ENCODE peak calls at places on chromosomes 13 and 19, in six cellular contexts. A, E, D, Q, W and K are unnamed samples.
A peak's percentile ranks its signal among the peaks of the same experiment; 100 is the strongest.

GRCh38 chr13:32315255-32316029 is at the start of the genes BRCA2 and ZAR1L:
- DNase-seq in Q (peak; percentile 91), W (peak; percentile 94), D (peak; percentile 79), A (peak; percentile 89), E (peak; percentile 51), K (peak; percentile 96)

GRCh38 chr19:6020972-6021805 is 43.2 kb upstream of the RANBP3 start:
- DNase-seq in W (no peak), D (peak; percentile 19), A (no peak), E (no peak), Q (no peak), K (no peak)

GRCh38 chr19:16444273-16444597 is 27.5 kb downstream of the EPS15L1 start:
- DNase-seq in Q (no peak), A (no peak), D (no peak), E (no peak), W (no peak), K (no peak)

GRCh38 chr13:112073245-112074138 is 6.5 kb downstream of the SOX1 start:
- DNase-seq in D (no peak), W (peak; percentile 88), A (no peak), E (no peak), Q (no peak), K (no peak)

GRCh38 chr19:48715276-48715675 is 4.2 kb downstream of the MAMSTR start:
- DNase-seq in D (no peak), Q (no peak), W (peak; percentile 53), A (peak; percentile 32), E (no peak), K (no peak)

GRCh38 chr19:45340232-45340898 is at the start of gene KLC3:
- DNase-seq in D (no peak), A (no peak), W (peak; percentile 90), Q (no peak), E (no peak), K (no peak)

GRCh38 chr13:67574320-67575233 is 344.4 kb upstream of the PCDH9 start:
- DNase-seq in E (no peak), Q (no peak), A (no peak), D (no peak), W (no peak), K (peak; percentile 2)

GRCh38 chr19:39449116-39449797 is 3.9 kb downstream of the SUPT5H start:
- DNase-seq in E (no peak), A (no peak), W (no peak), D (no peak), Q (no peak), K (no peak)

GRCh38 chr19:14081797-14082674 is 3.5 kb downstream of the C19orf67 start:
- DNase-seq in Q (peak; percentile 45), A (peak; percentile 52), W (no peak), E (no peak), D (no peak), K (peak; percentile 20)

GRCh38 chr19:15538774-15539173 is 30.4 kb downstream of the CYP4F22 start:
- DNase-seq in W (no peak), A (no peak), Q (no peak), E (no peak), D (no peak), K (peak; percentile 14)

GRCh38 chr13:62302341-62302740 is 886.7 kb upstream of the PCDH20 start:
- DNase-seq in Q (no peak), A (no peak), W (no peak), E (no peak), D (no peak), K (peak; percentile 8)

GRCh38 chr19:46732966-46733692 is 12.7 kb upstream of the FKRP start:
- DNase-seq in W (no peak), D (no peak), A (no peak), E (no peak), Q (no peak), K (no peak)

GRCh38 chr13:110125613-110126272 is 181.2 kb downstream of the COL4A1 start:
- DNase-seq in E (no peak), Q (no peak), A (no peak), W (no peak), D (no peak), K (no peak)

GRCh38 chr19:48004236-48004635 is 9.8 kb downstream of the ELSPBP1 start:
- DNase-seq in A (no peak), E (no peak), Q (no peak), W (no peak), D (no peak), K (no peak)

GRCh38 chr19:56141416-56141992 is 417 bp downstream of the ZNF444 start:
- DNase-seq in W (no peak), A (no peak), E (no peak), D (no peak), Q (no peak), K (no peak)

GRCh38 chr19:34403784-34404108 is 453 bp upstream of the PDCD2L start:
- DNase-seq in E (no peak), Q (no peak), D (no peak), W (no peak), A (no peak), K (no peak)
- H3K4me3 ChIP-seq in E (peak overlapping the region; percentile 90), Q (peak overlapping the region; percentile 98), D (peak overlapping the region; percentile 75), W (peak overlapping the region; percentile 90), A (peak overlapping the region; percentile 76), K (peak overlapping the region; percentile 77)

DNA sequence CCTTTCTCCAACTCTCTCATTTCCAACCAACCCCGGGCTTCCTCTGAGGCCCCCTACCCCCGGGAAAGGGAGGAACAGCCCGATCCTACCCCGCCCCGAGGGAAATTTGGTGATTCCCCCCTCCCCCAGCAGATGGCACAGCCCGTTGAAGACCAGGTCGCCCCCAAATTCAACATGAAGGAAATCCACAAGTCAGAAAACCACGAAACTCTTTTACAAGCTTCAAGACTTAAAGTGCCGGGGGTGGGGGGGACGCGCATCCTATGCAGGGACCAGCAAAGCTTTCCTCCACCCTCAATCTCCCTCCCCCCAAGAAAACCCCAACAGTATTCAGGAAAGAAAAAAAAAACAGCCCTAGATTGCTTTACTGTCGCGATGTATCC is 1.8 kb downstream of the TCF3 start:
- DNase-seq in Q (no peak), W (peak; percentile 77), E (no peak), A (no peak), D (no peak), K (peak; percentile 42)
- TF ChIP-seq CTCF in Q (no peak), W (peak; percentile 22), E (no peak), A (no peak), D (no peak), K (no peak)

GRCh38 chr19:470701-471100 is 9.9 kb upstream of the SHC2 start:
- DNase-seq in A (no peak), D (no peak), Q (no peak), E (no peak), W (no peak), K (no peak)

GRCh38 chr19:475360-475759 is 14.5 kb upstream of the SHC2 start:
- DNase-seq in Q (no peak), A (no peak), E (no peak), D (no peak), W (no peak), K (no peak)

GRCh38 chr19:478236-478888 is 17.5 kb upstream of the SHC2 start:
- DNase-seq in W (no peak), D (no peak), Q (no peak), A (no peak), E (no peak), K (no peak)

GRCh38 chr19:472005-472858 is 11.4 kb upstream of the SHC2 start:
- DNase-seq in E (no peak), Q (no peak), A (no peak), W (no peak), D (no peak), K (peak; percentile 31)

GRCh38 chr19:474126-475078 is 13.6 kb upstream of the SHC2 start:
- DNase-seq in E (no peak), W (no peak), Q (peak; percentile 55), D (no peak), A (peak; percentile 32), K (no peak)
- H3K4me3 ChIP-seq in E (no peak overlapping the region), W (no peak overlapping the region), Q (peak overlapping the region; percentile 47), D (no peak overlapping the region), A (peak overlapping the region; percentile 0), K (no peak overlapping the region)

DNA sequence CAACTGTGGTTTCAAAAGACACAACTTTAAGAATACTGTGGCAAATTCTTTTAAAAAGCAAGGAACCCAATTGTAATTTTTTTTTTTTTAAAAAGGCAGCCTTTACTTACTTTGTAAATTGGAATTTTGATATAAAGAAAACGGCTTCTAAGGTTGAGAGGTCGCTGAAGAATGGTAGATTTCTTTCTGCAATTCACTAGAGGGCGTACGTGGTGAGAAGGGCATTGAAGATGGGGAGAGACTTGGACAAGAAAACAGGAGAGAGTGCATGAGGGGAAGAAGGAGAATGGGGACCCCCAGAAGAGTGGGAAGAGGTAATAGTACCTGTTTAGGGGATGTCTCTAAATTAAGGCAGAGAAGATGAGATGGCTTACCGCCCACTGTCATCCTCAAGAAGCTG is 33.5 kb upstream of the PABPC3 start:
- DNase-seq in Q (no peak), A (no peak), W (no peak), D (no peak), E (no peak), K (no peak)
- TF ChIP-seq CTCF in Q (no peak), A (no peak), W (peak; percentile 57), D (no peak), E (no peak), K (no peak)

DNA sequence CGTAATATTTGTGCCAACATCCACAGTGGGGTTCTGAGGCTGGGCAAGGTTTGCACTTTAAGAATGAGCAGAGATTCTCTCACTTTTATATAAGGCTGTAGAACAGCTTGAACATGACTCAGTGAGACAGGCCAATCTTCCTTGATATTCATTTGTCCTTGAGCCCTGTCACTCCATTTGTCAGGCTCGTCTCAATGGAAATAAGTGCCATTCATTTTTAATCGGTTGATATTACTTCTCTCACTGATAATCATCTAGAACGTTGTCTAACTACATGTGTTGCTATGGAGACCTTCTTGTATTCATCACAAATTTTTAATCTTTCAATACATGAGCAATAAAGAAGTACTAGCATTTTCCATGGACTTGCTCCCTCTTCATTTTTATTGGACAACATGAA is 1178.6 kb upstream of the ATXN8OS start:
- DNase-seq in W (no peak), A (no peak), E (no peak), D (no peak), Q (no peak), K (no peak)
- H3K4me3 ChIP-seq in W (no peak overlapping the region), A (no peak overlapping the region), E (no peak overlapping the region), D (no peak overlapping the region), Q (no peak overlapping the region), K (no peak overlapping the region)

DNA sequence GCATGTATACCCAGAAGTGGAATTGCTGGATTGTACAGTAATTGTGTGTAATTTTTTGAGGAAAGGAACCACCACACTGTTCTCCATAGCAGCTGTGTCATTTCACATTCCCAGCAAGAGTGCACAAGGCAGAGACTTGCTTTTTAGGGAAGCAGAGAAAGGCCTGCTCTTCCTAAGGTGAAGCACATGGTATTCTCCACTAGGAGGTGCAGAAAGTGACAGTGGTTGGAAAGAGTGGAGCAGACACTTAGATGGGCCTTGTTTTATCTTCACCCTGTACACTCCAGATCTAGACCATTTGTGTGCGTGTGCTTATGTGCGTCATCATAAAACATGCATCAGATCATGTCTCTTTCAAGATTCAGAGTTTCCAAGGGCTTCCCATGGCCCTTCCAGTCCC is 35.0 kb downstream of the FAM124A start:
- DNase-seq in A (no peak), W (peak; percentile 42), E (no peak), Q (no peak), D (no peak), K (no peak)
- TF ChIP-seq CTCF in A (no peak), W (peak; percentile 65), E (no peak), Q (no peak), D (no peak), K (no peak)

GRCh38 chr13:113453962-113454361 is 674 bp upstream of the ADPRHL1 start:
- DNase-seq in E (no peak), Q (no peak), A (no peak), W (no peak), D (no peak), K (peak; percentile 90)
- H3K4me3 ChIP-seq in E (no peak overlapping the region), Q (peak overlapping the region; percentile 71), A (peak overlapping the region; percentile 14), W (no peak overlapping the region), D (no peak overlapping the region), K (no peak overlapping the region)